ENCODE peak calls at places on chromosomes 5 and 9, in five cellular contexts. R is AG09309, W is heart left ventricle, E is breast epithelium, B is foreskin fibroblast. T is an unnamed sample.

GRCh38 chr5:121735618-121736017 is 116.1 kb upstream of the FTMT start:
- DNase-seq in E (no peak), B (no peak), W (no peak), R (no peak), T (no peak)

GRCh38 chr9:76905984-76906861 is at the start of gene PRUNE2:
- DNase-seq in R (peak; percentile 4), E (peak; percentile 52), B (peak; percentile 89), W (peak; percentile 51), T (peak; percentile 93)

GRCh38 chr9:90848866-90849265 is 47.2 kb downstream of the SYK start:
- DNase-seq in B (no peak), E (no peak), R (no peak), W (no peak), T (no peak)

GRCh38 chr5:135138116-135138850 is 104.3 kb upstream of the PITX1 start:
- DNase-seq in E (no peak), W (no peak), R (no peak), B (no peak), T (peak; percentile 38)

GRCh38 chr5:75603421-75603820 is 7.8 kb upstream of the ANKDD1B start:
- DNase-seq in B (no peak), R (no peak), W (no peak), E (no peak), T (no peak)

GRCh38 chr5:17415282-17415681 is 82.7 kb upstream of the TAF11L2 start:
- DNase-seq in W (no peak), R (no peak), E (no peak), B (no peak), T (no peak)

GRCh38 chr5:111641533-111642230 is 115.3 kb downstream of the NREP start:
- DNase-seq in B (peak; percentile 58), E (no peak), R (peak; percentile 49), W (no peak), T (no peak)

GRCh38 chr9:81489048-81489447 is 200.3 kb downstream of the TLE1 start:
- DNase-seq in R (no peak), B (no peak), W (no peak), E (no peak), T (no peak)

GRCh38 chr5:36521838-36522745 is 84.3 kb upstream of the SLC1A3 start:
- DNase-seq in E (no peak), B (no peak), W (peak; percentile 39), R (no peak), T (no peak)

GRCh38 chr5:134435525-134435924 is 23.8 kb upstream of the CDKN2AIPNL start:
- DNase-seq in R (no peak), W (no peak), E (no peak), B (peak; percentile 80), T (no peak)

GRCh38 chr9:17653947-17654346 is 75.1 kb downstream of the SH3GL2 start:
- DNase-seq in E (no peak), R (no peak), W (no peak), B (no peak), T (no peak)

GRCh38 chr5:57094753-57095683 is 78.8 kb upstream of the GPBP1 start:
- DNase-seq in B (no peak), E (no peak), R (no peak), W (no peak), T (no peak)

GRCh38 chr5:120609570-120609969 is 145.5 kb downstream of the PRR16 start:
- DNase-seq in E (no peak), R (no peak), B (no peak), W (no peak), T (no peak)

GRCh38 chr9:113785334-113785733 is 90.8 kb upstream of the ZNF618 start:
- DNase-seq in B (no peak), W (peak; percentile 70), E (no peak), R (no peak), T (no peak)

GRCh38 chr5:43073597-43074546 is 33.8 kb upstream of the ANXA2R start:
- DNase-seq in B (no peak), W (no peak), R (no peak), E (no peak), T (no peak)

GRCh38 chr5:143041-143440 is 48.3 kb upstream of the LRRC14B start:
- DNase-seq in R (no peak), W (no peak), B (no peak), E (no peak), T (no peak)

GRCh38 chr5:4987431-4987830 is 152.7 kb upstream of the ADAMTS16 start:
- DNase-seq in B (no peak), R (no peak), E (no peak), W (no peak), T (no peak)

GRCh38 chr9:10701906-10702305 is 89.1 kb upstream of the PTPRD start:
- DNase-seq in E (no peak), B (no peak), R (no peak), W (no peak), T (no peak)

GRCh38 chr9:6186691-6187090 is 28.9 kb upstream of the IL33 start:
- DNase-seq in W (no peak), E (no peak), B (no peak), R (no peak), T (no peak)

GRCh38 chr5:118326496-118327045 is 661.8 kb downstream of the DTWD2 start:
- DNase-seq in B (no peak), R (no peak), W (no peak), E (no peak), T (no peak)

GRCh38 chr9:133387680-133388079 is 11.5 kb downstream of the STKLD1 start:
- DNase-seq in B (no peak), E (peak; percentile 78), W (no peak), R (no peak), T (no peak)

GRCh38 chr9:108551030-108551964 is 304.5 kb downstream of the ACTL7B start:
- DNase-seq in W (no peak), R (peak; percentile 83), E (no peak), B (peak; percentile 93), T (no peak)

GRCh38 chr5:64612349-64612961 is 77.8 kb upstream of the SHISAL2B start:
- DNase-seq in E (no peak), B (peak; percentile 32), W (peak; percentile 28), R (peak; percentile 24), T (no peak)

GRCh38 chr5:172411423-172412111 is 42.8 kb downstream of the SH3PXD2B start:
- DNase-seq in E (no peak), R (no peak), W (peak; percentile 60), B (no peak), T (no peak)

GRCh38 chr9:131179561-131180219 is 54.3 kb downstream of the NUP214 start:
- DNase-seq in B (peak; percentile 66), E (no peak), W (no peak), R (peak; percentile 75), T (no peak)

GRCh38 chr5:140342287-140342686 is 4.1 kb downstream of the HBEGF start:
- DNase-seq in E (no peak), R (no peak), B (no peak), W (no peak), T (no peak)

GRCh38 chr5:175385691-175386360 is 58.2 kb downstream of the DRD1 start:
- DNase-seq in B (no peak), R (peak; percentile 35), W (no peak), E (no peak), T (no peak)

GRCh38 chr5:125484272-125485002 is 738.0 kb upstream of the ZNF608 start:
- DNase-seq in E (peak; percentile 51), R (peak; percentile 77), B (peak; percentile 94), W (peak; percentile 77), T (peak; percentile 80)

GRCh38 chr5:133453084-133453765 is 159.1 kb downstream of the FSTL4 start:
- DNase-seq in R (no peak), E (no peak), B (no peak), W (no peak), T (peak; percentile 45)

DNA sequence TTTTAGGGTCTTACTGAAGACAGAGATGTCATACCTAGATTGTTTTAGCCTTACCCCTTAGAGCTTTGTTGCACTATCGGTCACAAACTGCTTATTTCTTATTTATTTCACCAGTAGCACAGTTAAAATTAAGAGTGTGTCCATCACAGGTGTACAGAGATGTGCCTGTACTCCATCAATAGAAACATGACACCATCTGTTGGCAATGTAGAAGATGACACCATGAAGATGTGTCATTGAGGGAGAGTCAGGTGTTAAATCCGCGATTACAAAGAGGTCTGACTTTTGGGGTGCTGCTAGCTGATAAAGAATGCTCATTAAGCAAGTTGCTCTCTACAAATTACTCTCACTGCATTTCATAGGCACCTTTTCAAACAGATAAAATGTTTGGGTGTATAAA is 164.4 kb downstream of the SMARCA2 start:
- DNase-seq in R (no peak), E (no peak), W (no peak), B (no peak), T (no peak)
- TF ChIP-seq CTCF in R (no peak), E (no peak), W (no peak), B (no peak), T (no peak)

GRCh38 chr5:40915341-40915926 is 6.1 kb downstream of the C7 start:
- DNase-seq in E (no peak), R (no peak), W (no peak), B (no peak), T (no peak)
- H3K4me3 ChIP-seq in E (no peak overlapping the region), R (no peak overlapping the region), W (no peak overlapping the region), B (no peak overlapping the region), T (peak overlapping the region; percentile 54)

GRCh38 chr5:77991084-77991483 is 214.9 kb upstream of the TBCA start:
- DNase-seq in B (no peak), R (no peak), W (no peak), E (no peak), T (no peak)
- TF ChIP-seq CTCF in B (no peak), R (no peak), W (no peak), E (no peak), T (no peak)

DNA sequence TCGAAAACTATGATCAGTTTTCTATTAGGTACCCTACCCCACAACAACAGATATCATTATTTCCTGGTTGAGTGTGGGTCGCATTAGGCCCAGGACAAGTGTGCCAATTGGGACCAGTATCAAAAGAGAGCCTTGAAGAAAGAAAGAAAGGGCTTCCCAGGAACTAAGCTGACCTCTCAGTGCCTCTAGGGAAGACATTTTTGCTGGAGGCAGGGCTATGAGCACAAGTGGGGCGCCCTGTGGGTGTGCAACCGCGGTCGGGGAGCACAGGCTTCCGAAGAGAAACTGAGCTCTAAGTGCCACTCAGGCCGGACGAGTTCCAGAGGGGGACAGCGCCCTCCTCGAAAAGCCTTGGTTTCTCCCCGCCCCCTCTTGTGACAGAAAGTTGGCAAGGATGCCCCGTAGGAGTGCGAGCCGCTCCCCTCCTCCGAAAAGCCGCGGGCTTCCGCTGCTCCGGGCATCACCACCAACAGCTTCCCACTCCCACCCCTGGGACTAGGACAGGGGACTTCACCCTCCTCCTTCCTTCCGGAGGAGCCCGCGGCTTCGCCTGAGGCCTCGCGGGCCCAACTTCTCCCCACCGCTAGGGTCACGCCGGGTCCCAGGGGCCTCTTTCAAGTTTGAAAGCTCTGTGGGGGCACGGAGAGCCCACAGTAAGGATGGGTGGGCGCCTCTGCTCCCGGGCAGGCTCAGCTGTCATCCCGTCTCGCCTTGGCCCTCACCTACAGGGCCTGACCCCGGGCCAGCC is 2.0 kb downstream of the NR2F1-AS1 start:
- DNase-seq in R (no peak), W (peak; percentile 33), B (no peak), E (no peak), T (no peak)
- H3K4me3 ChIP-seq in R (peak overlapping the region; percentile 68), W (peak overlapping the region; percentile 57), B (peak overlapping the region; percentile 77), E (peak overlapping the region; percentile 63), T (peak overlapping the region; percentile 75)